ENCODE peak calls at places on chromosomes 6 and 20, in seven cellular contexts. W, T, U, B, S, O and X are unnamed samples.

GRCh38 chr20:41734506-41734945 is 116.3 kb upstream of the CHD6 start:
- DNase-seq in S (no peak), O (peak; percentile 69), T (peak; percentile 5), B (peak; percentile 25), W (peak; percentile 22), U (peak; percentile 47), X (peak; percentile 35)

GRCh38 chr20:57398231-57398821 is 7.1 kb downstream of the RBM38 start:
- DNase-seq in T (peak; percentile 82), W (no peak), O (no peak), U (peak; percentile 88), S (peak; percentile 91), B (no peak), X (no peak)

GRCh38 chr6:147390909-147391536 is 117.5 kb upstream of the SAMD5 start:
- DNase-seq in U (no peak), B (peak; percentile 55), W (peak; percentile 39), S (no peak), T (no peak), O (peak; percentile 43), X (no peak)

GRCh38 chr6:85574932-85575598 is 18.6 kb downstream of the SNX14 start:
- DNase-seq in O (peak; percentile 8), S (no peak), U (no peak), B (peak; percentile 85), T (no peak), W (peak; percentile 89), X (peak; percentile 87)

GRCh38 chr20:25177890-25178321 is 17.6 kb upstream of the ENTPD6 start:
- DNase-seq in U (no peak), S (no peak), W (no peak), O (no peak), T (no peak), B (no peak), X (peak; percentile 39)

GRCh38 chr20:51696304-51697118 is 71.7 kb downstream of the ATP9A start:
- DNase-seq in U (no peak), O (peak; percentile 32), T (no peak), W (no peak), S (no peak), B (peak; percentile 33), X (no peak)

GRCh38 chr6:35396991-35397390 is 54.6 kb downstream of the PPARD start:
- DNase-seq in T (no peak), O (peak; percentile 75), B (no peak), U (peak; percentile 49), W (peak; percentile 60), S (no peak), X (peak; percentile 92)

GRCh38 chr6:73515204-73516101 is 5.4 kb downstream of the EEF1A1 start:
- DNase-seq in W (peak; percentile 88), B (peak; percentile 91), T (peak; percentile 46), U (peak; percentile 56), S (peak; percentile 47), O (peak; percentile 83), X (peak; percentile 59)

GRCh38 chr6:92559611-92560010 is 859.7 kb downstream of the EPHA7 start:
- DNase-seq in O (no peak), B (no peak), W (no peak), S (no peak), U (no peak), T (no peak), X (no peak)

GRCh38 chr6:61894536-61894935 is 391.5 kb downstream of the KHDRBS2 start:
- DNase-seq in S (no peak), U (no peak), O (no peak), B (no peak), W (no peak), T (no peak), X (no peak)

GRCh38 chr20:9409981-9410380 is 104.4 kb upstream of the LAMP5 start:
- DNase-seq in O (no peak), S (no peak), W (peak; percentile 94), U (no peak), B (peak; percentile 76), T (no peak), X (peak; percentile 20)

GRCh38 chr20:33837096-33837830 is 26.1 kb downstream of the CHMP4B start:
- DNase-seq in W (no peak), T (no peak), U (no peak), O (no peak), B (no peak), S (no peak), X (no peak)

GRCh38 chr6:156955494-156956183 is 178.5 kb downstream of the ARID1B start:
- DNase-seq in W (no peak), U (peak; percentile 46), S (no peak), O (no peak), B (no peak), T (no peak), X (peak; percentile 32)

GRCh38 chr6:142543576-142543975 is 241.8 kb downstream of the ADGRG6 start:
- DNase-seq in B (no peak), W (no peak), T (no peak), U (no peak), O (no peak), S (no peak), X (no peak)

GRCh38 chr20:37911838-37912273 is 8.9 kb downstream of the VSTM2L start:
- DNase-seq in W (peak; percentile 4), O (peak; percentile 64), U (peak; percentile 30), S (no peak), T (no peak), B (no peak), X (peak; percentile 56)

GRCh38 chr20:45890077-45890996 is 671 bp downstream of the NEURL2 start:
- DNase-seq in W (peak; percentile 78), T (peak; percentile 16), B (peak; percentile 85), O (peak; percentile 92), S (no peak), U (peak; percentile 85), X (no peak)

GRCh38 chr6:138817799-138818198 is 21.9 kb downstream of the ECT2L start:
- DNase-seq in U (peak; percentile 89), B (peak; percentile 41), W (peak; percentile 81), T (no peak), O (peak; percentile 88), S (no peak), X (peak; percentile 100)

GRCh38 chr6:43790031-43790430 is 20.0 kb downstream of the VEGFA start:
- DNase-seq in U (no peak), W (no peak), T (no peak), O (peak; percentile 55), S (no peak), B (peak; percentile 60), X (no peak)

GRCh38 chr20:62647521-62648317 is 5.4 kb downstream of the SLCO4A1 start:
- DNase-seq in S (no peak), W (no peak), U (no peak), B (no peak), O (no peak), T (no peak), X (no peak)

GRCh38 chr6:14612016-14612415 is 494.4 kb downstream of the CD83 start:
- DNase-seq in O (no peak), W (peak; percentile 79), T (no peak), B (peak; percentile 27), S (no peak), U (no peak), X (peak; percentile 28)

GRCh38 chr6:131861356-131861755 is 53.5 kb downstream of the ENPP1 start:
- DNase-seq in B (peak; percentile 48), U (no peak), S (no peak), O (no peak), W (peak; percentile 64), T (no peak), X (no peak)

GRCh38 chr6:127967708-127968107 is 66.8 kb upstream of the THEMIS start:
- DNase-seq in S (no peak), B (no peak), U (no peak), W (no peak), T (no peak), O (no peak), X (no peak)

GRCh38 chr6:20577280-20577679 is 43.0 kb downstream of the CDKAL1 start:
- DNase-seq in B (no peak), U (no peak), T (no peak), W (no peak), S (no peak), O (no peak), X (no peak)

GRCh38 chr20:34299925-34300806 is 3.0 kb downstream of the AHCY start:
- DNase-seq in W (peak; percentile 44), U (no peak), T (no peak), B (peak; percentile 44), O (peak; percentile 30), S (no peak), X (no peak)

GRCh38 chr20:62905536-62906117 is 20.7 kb downstream of the DIDO1 start:
- DNase-seq in U (no peak), O (no peak), T (no peak), B (no peak), W (no peak), S (no peak), X (no peak)

GRCh38 chr20:2301164-2301622 is 5.4 kb downstream of the TGM3 start:
- DNase-seq in W (no peak), U (peak; percentile 35), O (peak; percentile 55), B (no peak), T (no peak), S (no peak), X (no peak)
- H3K4me1 ChIP-seq in W (no peaks in the 10 kb centered on the region), U (no peaks in the 10 kb centered on the region), O (peaks cover 18% of the 10 kb centered on the region), B (no peaks in the 10 kb centered on the region), T (no peaks in the 10 kb centered on the region), S (no peaks in the 10 kb centered on the region), X (no peaks in the 10 kb centered on the region)

GRCh38 chr6:107545761-107546160 is 55.8 kb downstream of the SOBP start:
- DNase-seq in W (no peak), O (no peak), U (no peak), T (no peak), B (no peak), S (no peak), X (no peak)
- H3K4me1 ChIP-seq in W (no peaks in the 10 kb centered on the region), O (peaks cover 3% of the 10 kb centered on the region), U (no peaks in the 10 kb centered on the region), T (no peaks in the 10 kb centered on the region), B (no peaks in the 10 kb centered on the region), S (no peaks in the 10 kb centered on the region), X (no peaks in the 10 kb centered on the region)

DNA sequence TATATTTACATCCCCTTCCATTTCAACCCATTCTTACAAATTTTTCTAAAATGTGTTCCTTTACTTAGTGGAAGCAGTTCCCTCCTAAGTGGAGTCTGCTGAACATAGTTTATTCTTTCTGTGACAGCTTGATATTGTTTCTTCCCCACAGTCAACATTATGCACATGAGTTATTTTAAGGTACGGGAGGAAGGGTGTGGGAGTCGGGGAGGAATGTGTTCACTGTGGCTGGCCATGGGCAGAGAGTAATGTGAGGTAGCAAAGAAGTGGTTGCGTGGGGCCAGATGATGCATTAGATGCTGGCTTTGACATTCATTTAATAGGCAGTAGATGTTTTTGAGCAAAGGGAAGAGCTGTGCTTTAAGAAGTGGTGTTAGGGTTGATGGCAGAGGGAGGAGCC is 98.5 kb downstream of the ARMC2 start:
- DNase-seq in O (no peak), W (peak; percentile 34), T (no peak), B (no peak), S (no peak), U (no peak), X (no peak)
- H3K4me1 ChIP-seq in O (peaks cover 29% of the 10 kb centered on the region), W (peaks cover 24% of the 10 kb centered on the region), T (peaks cover 19% of the 10 kb centered on the region), B (peaks cover 25% of the 10 kb centered on the region), S (peaks cover 28% of the 10 kb centered on the region), U (peaks cover 20% of the 10 kb centered on the region), X (peaks cover 37% of the 10 kb centered on the region)

GRCh38 chr6:169085466-169085865 is 168.2 kb downstream of the THBS2 start:
- DNase-seq in T (no peak), B (no peak), O (no peak), U (no peak), W (no peak), S (no peak), X (no peak)

GRCh38 chr6:169088761-169089160 is 164.9 kb downstream of the THBS2 start:
- DNase-seq in W (no peak), O (no peak), U (no peak), B (no peak), T (no peak), S (no peak), X (no peak)

GRCh38 chr6:169084067-169084466 is 169.6 kb downstream of the THBS2 start:
- DNase-seq in B (no peak), S (no peak), U (no peak), O (no peak), T (no peak), W (no peak), X (no peak)

GRCh38 chr6:169086020-169086419 is 167.6 kb downstream of the THBS2 start:
- DNase-seq in S (no peak), O (no peak), U (no peak), W (no peak), T (no peak), B (no peak), X (peak; percentile 56)

GRCh38 chr6:169087436-169088046 is 166.1 kb downstream of the THBS2 start:
- DNase-seq in O (no peak), U (no peak), S (no peak), W (peak; percentile 47), B (peak; percentile 61), T (no peak), X (no peak)
- H3K4me1 ChIP-seq in O (no peaks in the 10 kb centered on the region), U (no peaks in the 10 kb centered on the region), S (no peaks in the 10 kb centered on the region), W (peaks cover 9% of the 10 kb centered on the region), B (peaks cover 3% of the 10 kb centered on the region), T (no peaks in the 10 kb centered on the region), X (no peaks in the 10 kb centered on the region)